ENCODE peak calls at places on chromosomes 2 and 18, in six cellular contexts. I, L, A, D, B and R are unnamed samples.

GRCh38 chr2:105734762-105735538 is 9.8 kb upstream of the NCK2 start:
- DNase-seq in I (peak), D (no peak), L (peak), B (no peak), A (no peak), R (peak)

GRCh38 chr2:64467463-64467843 is 13.5 kb downstream of the LGALSL start:
- DNase-seq in A (no peak), D (no peak), I (no peak), L (no peak), B (no peak), R (no peak)

GRCh38 chr2:95121150-95121494 is 486 bp downstream of the MRPS5 start:
- DNase-seq in B (no peak), L (no peak), I (peak), A (no peak), D (no peak), R (peak)

GRCh38 chr2:5074738-5075137 is 617.4 kb upstream of the SOX11 start:
- DNase-seq in D (no peak), I (no peak), B (no peak), L (no peak), A (no peak), R (no peak)

GRCh38 chr2:226906439-226906796 is 70.6 kb downstream of the RHBDD1 start:
- DNase-seq in D (no peak), B (no peak), I (no peak), L (no peak), A (no peak), R (no peak)

GRCh38 chr18:49561377-49562193 is at the start of gene LIPG:
- DNase-seq in L (peak), B (no peak), I (peak), A (no peak), D (peak), R (peak)

GRCh38 chr2:21317131-21317530 is 193.4 kb downstream of the TDRD15 start:
- DNase-seq in B (peak), L (peak), I (peak), A (peak), D (peak), R (peak)

GRCh38 chr2:36322108-36322507 is 33.5 kb upstream of the CRIM1 start:
- DNase-seq in B (no peak), D (no peak), L (peak), I (peak), A (no peak), R (peak)

GRCh38 chr2:8796315-8796848 is 41.0 kb downstream of the KIDINS220 start:
- DNase-seq in A (no peak), B (no peak), L (no peak), D (no peak), I (no peak), R (no peak)

GRCh38 chr2:121690095-121690494 is 40.8 kb upstream of the CLASP1 start:
- DNase-seq in L (no peak), A (no peak), I (no peak), B (no peak), D (no peak), R (peak)

GRCh38 chr18:40897884-40898283 is 1057.2 kb upstream of the PIK3C3 start:
- DNase-seq in B (no peak), I (no peak), A (no peak), L (peak), D (no peak), R (no peak)

GRCh38 chr2:43210467-43211303 is 15.7 kb downstream of the ZFP36L2 start:
- DNase-seq in B (no peak), I (peak), A (peak), D (peak), L (peak), R (peak)

GRCh38 chr2:152320166-152320565 is 14.8 kb upstream of the FMNL2 start:
- DNase-seq in I (no peak), B (no peak), L (no peak), A (no peak), D (no peak), R (peak)

GRCh38 chr2:212974692-212975091 is 176.7 kb downstream of the IKZF2 start:
- DNase-seq in L (peak), D (no peak), B (no peak), A (no peak), I (peak), R (peak)

GRCh38 chr2:71150082-71150816 is 19.8 kb downstream of the MPHOSPH10 start:
- DNase-seq in L (peak), D (no peak), B (no peak), I (no peak), A (no peak), R (no peak)

GRCh38 chr18:35267161-35267651 is 22.8 kb downstream of the ZSCAN30 start:
- DNase-seq in D (peak), B (peak), I (peak), L (peak), A (peak), R (peak)

GRCh38 chr2:69741281-69742169 is at the start of gene ANXA4:
- DNase-seq in D (peak), B (no peak), I (peak), L (peak), A (peak), R (peak)

GRCh38 chr2:26316041-26316440 is 29.9 kb upstream of the SELENOI start:
- DNase-seq in B (no peak), A (no peak), I (no peak), L (no peak), D (no peak), R (no peak)
- TF ChIP-seq CTCF in B (no peak), A (no peak), I (peak), L (peak), D (no peak), R (no peak)

GRCh38 chr2:144515425-144515693 is 4.6 kb downstream of the ZEB2 start:
- DNase-seq in B (no peak), A (no peak), I (no peak), D (no peak), L (no peak), R (no peak)
- H3K4me3 ChIP-seq in B (peak), A (peak), I (peak), D (peak), L (no peak), R (peak)

GRCh38 chr2:6866239-6866745 is 585 bp upstream of the CMPK2 start:
- DNase-seq in A (no peak), L (peak), D (no peak), B (no peak), I (peak), R (peak)
- TF ChIP-seq CTCF in A (no peak), L (peak), D (peak), B (peak), I (peak), R (peak)

GRCh38 chr2:218233543-218233942 is 16.6 kb downstream of the ARPC2 start:
- DNase-seq in I (no peak), D (no peak), B (no peak), L (no peak), A (no peak), R (no peak)
- H3K4me3 ChIP-seq in I (no peak), D (no peak), B (no peak), L (no peak), A (no peak), R (no peak)

GRCh38 chr2:175035806-175036205 is 30.6 kb upstream of the CHN1 start:
- DNase-seq in B (no peak), L (no peak), D (no peak), I (no peak), A (no peak), R (no peak)

GRCh38 chr2:175037941-175038340 is 32.8 kb upstream of the CHN1 start:
- DNase-seq in L (no peak), I (no peak), D (no peak), B (no peak), A (no peak), R (no peak)

GRCh38 chr2:175030380-175031271 is 25.4 kb upstream of the CHN1 start:
- DNase-seq in A (no peak), D (no peak), L (peak), B (no peak), I (peak), R (peak)

GRCh38 chr2:175036582-175037018 is 31.4 kb upstream of the CHN1 start:
- DNase-seq in D (no peak), L (peak), I (peak), A (no peak), B (no peak), R (peak)

DNA sequence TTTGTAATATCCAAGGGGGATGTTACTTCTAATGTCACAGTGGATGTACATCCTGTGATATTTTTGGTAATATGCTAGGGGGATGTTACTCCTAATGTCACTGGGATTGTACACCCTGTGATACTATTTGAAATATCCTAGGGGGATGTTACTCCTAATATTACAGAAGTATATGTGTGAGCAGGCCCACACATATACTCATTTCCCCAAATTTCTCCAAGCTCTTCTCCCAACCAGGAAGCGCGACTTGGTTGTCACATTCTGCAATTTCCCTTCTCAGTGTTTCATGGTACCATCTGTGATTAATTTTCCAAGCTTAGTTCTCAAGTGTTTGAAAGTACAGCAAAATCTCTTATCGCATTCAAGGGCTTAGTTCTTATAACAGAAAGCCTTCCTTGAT is 29.5 kb upstream of the CHN1 start:
- DNase-seq in A (no peak), B (no peak), D (no peak), L (no peak), I (no peak), R (no peak)
- TF ChIP-seq CTCF in A (no peak), B (no peak), D (no peak), L (no peak), I (no peak), R (no peak)

DNA sequence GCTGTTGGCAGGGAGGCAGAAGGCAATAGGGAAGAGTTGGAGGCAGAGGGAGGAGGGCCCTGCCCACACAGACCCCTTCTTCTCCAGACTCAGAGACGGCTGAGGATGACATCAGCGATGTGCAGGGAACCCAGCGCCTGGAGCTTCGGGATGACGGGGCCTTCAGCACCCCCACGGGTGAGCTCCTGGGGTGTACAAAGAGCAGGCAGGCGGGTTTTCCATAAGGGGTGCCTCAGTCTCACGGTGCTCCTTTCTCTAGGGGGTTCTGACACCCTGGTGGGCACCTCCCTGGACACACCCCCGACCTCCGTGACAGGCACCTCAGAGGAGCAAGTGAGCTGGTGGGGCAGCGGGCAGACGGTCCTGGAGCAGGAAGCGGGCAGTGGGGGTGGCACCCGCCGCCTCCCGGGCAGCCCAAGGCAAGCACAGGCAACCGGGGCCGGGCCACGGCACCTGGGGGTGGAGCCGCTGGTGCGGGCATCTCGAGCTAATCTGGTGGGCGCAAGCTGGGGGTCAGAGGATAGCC is 10.0 kb downstream of the SPEG start:
- DNase-seq in I (no peak), L (no peak), D (peak), B (no peak), A (no peak), R (no peak)
- H3K4me3 ChIP-seq in I (no peak), L (no peak), D (no peak), B (peak), A (peak), R (no peak)

GRCh38 chr2:118661184-118661583 is 186.3 kb downstream of the EN1 start:
- DNase-seq in A (no peak), B (no peak), I (no peak), L (no peak), D (no peak), R (peak)
- TF ChIP-seq CTCF in A (no peak), B (no peak), I (no peak), L (no peak), D (no peak), R (peak)